ENCODE peak calls at places on chromosome 10, in ten cellular contexts. One of them, this sample, is unnamed.

GRCh38 chr10:111091833-111092232 is 15.0 kb downstream of the ADRA2A start:
- DNase-seq in stimulated activated CD8-positive, alpha-beta memory T cell treated with anti-CD3 and anti-CD28 coated beads, Interleukin-7, amount 100 ng/mL, for 1 hour: no peak
- DNase-seq in adrenal gland: no peak
- DNase-seq in iPS-NIHi11: no peak
- DNase-seq in stimulated activated CD4-positive, alpha-beta T cell treated with anti-CD3 and anti-CD28 coated beads, Interleukin-1b, Interleukin-23, amount 100 ng/mL, for 24 hours: no peak
- DNase-seq in T-cell: no peak
- DNase-seq in NCI-H1105 treated with DMSO at 0.1 percent for 48 hours: no peak
- DNase-seq in brain pericyte: no peak
- DNase-seq in Right ventricle myocardium inferior: no peak
- DNase-seq in transverse colon: no peak
- DNase-seq in this sample: no peak

GRCh38 chr10:59242057-59242456 is 65.6 kb downstream of the PHYHIPL start:
- DNase-seq in stimulated activated CD8-positive, alpha-beta memory T cell treated with anti-CD3 and anti-CD28 coated beads, Interleukin-7, amount 100 ng/mL, for 1 hour: no peak
- DNase-seq in adrenal gland: no peak
- DNase-seq in iPS-NIHi11: no peak
- DNase-seq in stimulated activated CD4-positive, alpha-beta T cell treated with anti-CD3 and anti-CD28 coated beads, Interleukin-1b, Interleukin-23, amount 100 ng/mL, for 24 hours: no peak
- DNase-seq in T-cell: no peak
- DNase-seq in NCI-H1105 treated with DMSO at 0.1 percent for 48 hours: no peak
- DNase-seq in brain pericyte: no peak
- DNase-seq in Right ventricle myocardium inferior: no peak
- DNase-seq in transverse colon: no peak
- DNase-seq in this sample: no peak

GRCh38 chr10:103852189-103852711 is 3.1 kb downstream of the SH3PXD2A start:
- DNase-seq in stimulated activated CD8-positive, alpha-beta memory T cell treated with anti-CD3 and anti-CD28 coated beads, Interleukin-7, amount 100 ng/mL, for 1 hour: no peak
- DNase-seq in adrenal gland: no peak
- DNase-seq in iPS-NIHi11: no peak
- DNase-seq in stimulated activated CD4-positive, alpha-beta T cell treated with anti-CD3 and anti-CD28 coated beads, Interleukin-1b, Interleukin-23, amount 100 ng/mL, for 24 hours: no peak
- DNase-seq in T-cell: no peak
- DNase-seq in NCI-H1105 treated with DMSO at 0.1 percent for 48 hours: no peak
- DNase-seq in brain pericyte: no peak
- DNase-seq in Right ventricle myocardium inferior: no peak
- DNase-seq in transverse colon: peak
- DNase-seq in this sample: no peak

GRCh38 chr10:16519250-16519907 is 2.3 kb downstream of the C1QL3 start:
- DNase-seq in stimulated activated CD8-positive, alpha-beta memory T cell treated with anti-CD3 and anti-CD28 coated beads, Interleukin-7, amount 100 ng/mL, for 1 hour: no peak
- DNase-seq in adrenal gland: no peak
- DNase-seq in iPS-NIHi11: no peak
- DNase-seq in stimulated activated CD4-positive, alpha-beta T cell treated with anti-CD3 and anti-CD28 coated beads, Interleukin-1b, Interleukin-23, amount 100 ng/mL, for 24 hours: no peak
- DNase-seq in T-cell: no peak
- DNase-seq in NCI-H1105 treated with DMSO at 0.1 percent for 48 hours: no peak
- DNase-seq in brain pericyte: no peak
- DNase-seq in Right ventricle myocardium inferior: no peak
- DNase-seq in transverse colon: no peak
- DNase-seq in this sample: peak

GRCh38 chr10:13038346-13038745 is 36.8 kb upstream of the CCDC3 start:
- DNase-seq in stimulated activated CD8-positive, alpha-beta memory T cell treated with anti-CD3 and anti-CD28 coated beads, Interleukin-7, amount 100 ng/mL, for 1 hour: no peak
- DNase-seq in adrenal gland: no peak
- DNase-seq in iPS-NIHi11: no peak
- DNase-seq in stimulated activated CD4-positive, alpha-beta T cell treated with anti-CD3 and anti-CD28 coated beads, Interleukin-1b, Interleukin-23, amount 100 ng/mL, for 24 hours: no peak
- DNase-seq in T-cell: no peak
- DNase-seq in NCI-H1105 treated with DMSO at 0.1 percent for 48 hours: no peak
- DNase-seq in brain pericyte: no peak
- DNase-seq in Right ventricle myocardium inferior: no peak
- DNase-seq in transverse colon: no peak
- DNase-seq in this sample: no peak

GRCh38 chr10:126016156-126016805 is 119.9 kb downstream of the FANK1 start:
- DNase-seq in stimulated activated CD8-positive, alpha-beta memory T cell treated with anti-CD3 and anti-CD28 coated beads, Interleukin-7, amount 100 ng/mL, for 1 hour: no peak
- DNase-seq in adrenal gland: no peak
- DNase-seq in iPS-NIHi11: no peak
- DNase-seq in stimulated activated CD4-positive, alpha-beta T cell treated with anti-CD3 and anti-CD28 coated beads, Interleukin-1b, Interleukin-23, amount 100 ng/mL, for 24 hours: no peak
- DNase-seq in T-cell: no peak
- DNase-seq in NCI-H1105 treated with DMSO at 0.1 percent for 48 hours: no peak
- DNase-seq in brain pericyte: no peak
- DNase-seq in Right ventricle myocardium inferior: no peak
- DNase-seq in transverse colon: no peak
- DNase-seq in this sample: no peak

GRCh38 chr10:35236739-35237138 is 99.6 kb upstream of the CCNY start:
- DNase-seq in stimulated activated CD8-positive, alpha-beta memory T cell treated with anti-CD3 and anti-CD28 coated beads, Interleukin-7, amount 100 ng/mL, for 1 hour: no peak
- DNase-seq in adrenal gland: peak
- DNase-seq in iPS-NIHi11: peak
- DNase-seq in stimulated activated CD4-positive, alpha-beta T cell treated with anti-CD3 and anti-CD28 coated beads, Interleukin-1b, Interleukin-23, amount 100 ng/mL, for 24 hours: no peak
- DNase-seq in T-cell: no peak
- DNase-seq in NCI-H1105 treated with DMSO at 0.1 percent for 48 hours: no peak
- DNase-seq in brain pericyte: no peak
- DNase-seq in Right ventricle myocardium inferior: no peak
- DNase-seq in transverse colon: no peak
- DNase-seq in this sample: no peak

GRCh38 chr10:26869528-26869927 is 8.8 kb upstream of the ABI1 start:
- DNase-seq in stimulated activated CD8-positive, alpha-beta memory T cell treated with anti-CD3 and anti-CD28 coated beads, Interleukin-7, amount 100 ng/mL, for 1 hour: no peak
- DNase-seq in adrenal gland: no peak
- DNase-seq in iPS-NIHi11: no peak
- DNase-seq in stimulated activated CD4-positive, alpha-beta T cell treated with anti-CD3 and anti-CD28 coated beads, Interleukin-1b, Interleukin-23, amount 100 ng/mL, for 24 hours: no peak
- DNase-seq in T-cell: no peak
- DNase-seq in NCI-H1105 treated with DMSO at 0.1 percent for 48 hours: no peak
- DNase-seq in brain pericyte: no peak
- DNase-seq in Right ventricle myocardium inferior: no peak
- DNase-seq in transverse colon: no peak
- DNase-seq in this sample: no peak

GRCh38 chr10:75229961-75230360 is 5.8 kb downstream of the COMTD1 start:
- DNase-seq in stimulated activated CD8-positive, alpha-beta memory T cell treated with anti-CD3 and anti-CD28 coated beads, Interleukin-7, amount 100 ng/mL, for 1 hour: no peak
- DNase-seq in adrenal gland: no peak
- DNase-seq in iPS-NIHi11: no peak
- DNase-seq in stimulated activated CD4-positive, alpha-beta T cell treated with anti-CD3 and anti-CD28 coated beads, Interleukin-1b, Interleukin-23, amount 100 ng/mL, for 24 hours: no peak
- DNase-seq in T-cell: no peak
- DNase-seq in NCI-H1105 treated with DMSO at 0.1 percent for 48 hours: no peak
- DNase-seq in brain pericyte: no peak
- DNase-seq in Right ventricle myocardium inferior: no peak
- DNase-seq in transverse colon: no peak
- DNase-seq in this sample: no peak

GRCh38 chr10:86837663-86838062 is 81.2 kb downstream of the BMPR1A start:
- DNase-seq in stimulated activated CD8-positive, alpha-beta memory T cell treated with anti-CD3 and anti-CD28 coated beads, Interleukin-7, amount 100 ng/mL, for 1 hour: no peak
- DNase-seq in adrenal gland: no peak
- DNase-seq in iPS-NIHi11: no peak
- DNase-seq in stimulated activated CD4-positive, alpha-beta T cell treated with anti-CD3 and anti-CD28 coated beads, Interleukin-1b, Interleukin-23, amount 100 ng/mL, for 24 hours: no peak
- DNase-seq in T-cell: no peak
- DNase-seq in NCI-H1105 treated with DMSO at 0.1 percent for 48 hours: no peak
- DNase-seq in brain pericyte: no peak
- DNase-seq in Right ventricle myocardium inferior: no peak
- DNase-seq in transverse colon: no peak
- DNase-seq in this sample: no peak

GRCh38 chr10:100265821-100266485 is 1.5 kb downstream of the CWF19L1 start:
- DNase-seq in stimulated activated CD8-positive, alpha-beta memory T cell treated with anti-CD3 and anti-CD28 coated beads, Interleukin-7, amount 100 ng/mL, for 1 hour: no peak
- DNase-seq in adrenal gland: no peak
- DNase-seq in iPS-NIHi11: no peak
- DNase-seq in stimulated activated CD4-positive, alpha-beta T cell treated with anti-CD3 and anti-CD28 coated beads, Interleukin-1b, Interleukin-23, amount 100 ng/mL, for 24 hours: no peak
- DNase-seq in T-cell: no peak
- DNase-seq in NCI-H1105 treated with DMSO at 0.1 percent for 48 hours: no peak
- DNase-seq in brain pericyte: no peak
- DNase-seq in Right ventricle myocardium inferior: no peak
- DNase-seq in transverse colon: no peak
- DNase-seq in this sample: no peak

GRCh38 chr10:84541289-84541637 is 212.9 kb downstream of the CCSER2 start:
- DNase-seq in stimulated activated CD8-positive, alpha-beta memory T cell treated with anti-CD3 and anti-CD28 coated beads, Interleukin-7, amount 100 ng/mL, for 1 hour: no peak
- DNase-seq in adrenal gland: no peak
- DNase-seq in iPS-NIHi11: peak
- DNase-seq in stimulated activated CD4-positive, alpha-beta T cell treated with anti-CD3 and anti-CD28 coated beads, Interleukin-1b, Interleukin-23, amount 100 ng/mL, for 24 hours: no peak
- DNase-seq in T-cell: no peak
- DNase-seq in NCI-H1105 treated with DMSO at 0.1 percent for 48 hours: no peak
- DNase-seq in brain pericyte: no peak
- DNase-seq in Right ventricle myocardium inferior: no peak
- DNase-seq in transverse colon: no peak
- DNase-seq in this sample: peak

GRCh38 chr10:123934846-123935245 is 43.2 kb upstream of the CPXM2 start:
- DNase-seq in stimulated activated CD8-positive, alpha-beta memory T cell treated with anti-CD3 and anti-CD28 coated beads, Interleukin-7, amount 100 ng/mL, for 1 hour: no peak
- DNase-seq in adrenal gland: no peak
- DNase-seq in iPS-NIHi11: no peak
- DNase-seq in stimulated activated CD4-positive, alpha-beta T cell treated with anti-CD3 and anti-CD28 coated beads, Interleukin-1b, Interleukin-23, amount 100 ng/mL, for 24 hours: no peak
- DNase-seq in T-cell: no peak
- DNase-seq in NCI-H1105 treated with DMSO at 0.1 percent for 48 hours: no peak
- DNase-seq in brain pericyte: no peak
- DNase-seq in Right ventricle myocardium inferior: no peak
- DNase-seq in transverse colon: no peak
- DNase-seq in this sample: no peak

GRCh38 chr10:125001313-125002043 is 59.6 kb downstream of the ZRANB1 start:
- DNase-seq in stimulated activated CD8-positive, alpha-beta memory T cell treated with anti-CD3 and anti-CD28 coated beads, Interleukin-7, amount 100 ng/mL, for 1 hour: no peak
- DNase-seq in adrenal gland: peak
- DNase-seq in iPS-NIHi11: no peak
- DNase-seq in stimulated activated CD4-positive, alpha-beta T cell treated with anti-CD3 and anti-CD28 coated beads, Interleukin-1b, Interleukin-23, amount 100 ng/mL, for 24 hours: no peak
- DNase-seq in T-cell: no peak
- DNase-seq in NCI-H1105 treated with DMSO at 0.1 percent for 48 hours: no peak
- DNase-seq in brain pericyte: no peak
- DNase-seq in Right ventricle myocardium inferior: no peak
- DNase-seq in transverse colon: peak
- DNase-seq in this sample: no peak

GRCh38 chr10:114310346-114310745 is 71.3 kb downstream of the VWA2 start:
- DNase-seq in stimulated activated CD8-positive, alpha-beta memory T cell treated with anti-CD3 and anti-CD28 coated beads, Interleukin-7, amount 100 ng/mL, for 1 hour: no peak
- DNase-seq in adrenal gland: no peak
- DNase-seq in iPS-NIHi11: no peak
- DNase-seq in stimulated activated CD4-positive, alpha-beta T cell treated with anti-CD3 and anti-CD28 coated beads, Interleukin-1b, Interleukin-23, amount 100 ng/mL, for 24 hours: no peak
- DNase-seq in T-cell: no peak
- DNase-seq in NCI-H1105 treated with DMSO at 0.1 percent for 48 hours: no peak
- DNase-seq in brain pericyte: no peak
- DNase-seq in Right ventricle myocardium inferior: no peak
- DNase-seq in transverse colon: no peak
- DNase-seq in this sample: no peak

GRCh38 chr10:32139223-32140073 is 83.2 kb upstream of the KIF5B start:
- DNase-seq in stimulated activated CD8-positive, alpha-beta memory T cell treated with anti-CD3 and anti-CD28 coated beads, Interleukin-7, amount 100 ng/mL, for 1 hour: no peak
- DNase-seq in adrenal gland: peak
- DNase-seq in iPS-NIHi11: peak
- DNase-seq in stimulated activated CD4-positive, alpha-beta T cell treated with anti-CD3 and anti-CD28 coated beads, Interleukin-1b, Interleukin-23, amount 100 ng/mL, for 24 hours: no peak
- DNase-seq in T-cell: no peak
- DNase-seq in NCI-H1105 treated with DMSO at 0.1 percent for 48 hours: no peak
- DNase-seq in brain pericyte: peak
- DNase-seq in Right ventricle myocardium inferior: peak
- DNase-seq in transverse colon: peak
- DNase-seq in this sample: peak

GRCh38 chr10:132461683-132462231 is 64.8 kb downstream of the PWWP2B start:
- DNase-seq in stimulated activated CD8-positive, alpha-beta memory T cell treated with anti-CD3 and anti-CD28 coated beads, Interleukin-7, amount 100 ng/mL, for 1 hour: no peak
- DNase-seq in adrenal gland: no peak
- DNase-seq in iPS-NIHi11: no peak
- DNase-seq in stimulated activated CD4-positive, alpha-beta T cell treated with anti-CD3 and anti-CD28 coated beads, Interleukin-1b, Interleukin-23, amount 100 ng/mL, for 24 hours: no peak
- DNase-seq in T-cell: no peak
- DNase-seq in NCI-H1105 treated with DMSO at 0.1 percent for 48 hours: no peak
- DNase-seq in brain pericyte: no peak
- DNase-seq in Right ventricle myocardium inferior: peak
- DNase-seq in transverse colon: peak
- DNase-seq in this sample: no peak

GRCh38 chr10:74925716-74926115 is 99.3 kb downstream of the KAT6B start:
- DNase-seq in stimulated activated CD8-positive, alpha-beta memory T cell treated with anti-CD3 and anti-CD28 coated beads, Interleukin-7, amount 100 ng/mL, for 1 hour: no peak
- DNase-seq in adrenal gland: no peak
- DNase-seq in iPS-NIHi11: no peak
- DNase-seq in stimulated activated CD4-positive, alpha-beta T cell treated with anti-CD3 and anti-CD28 coated beads, Interleukin-1b, Interleukin-23, amount 100 ng/mL, for 24 hours: no peak
- DNase-seq in T-cell: no peak
- DNase-seq in NCI-H1105 treated with DMSO at 0.1 percent for 48 hours: peak
- DNase-seq in brain pericyte: no peak
- DNase-seq in Right ventricle myocardium inferior: no peak
- DNase-seq in transverse colon: no peak
- DNase-seq in this sample: no peak

GRCh38 chr10:22610595-22610994 is 103.8 kb downstream of the PIP4K2A start:
- DNase-seq in stimulated activated CD8-positive, alpha-beta memory T cell treated with anti-CD3 and anti-CD28 coated beads, Interleukin-7, amount 100 ng/mL, for 1 hour: no peak
- DNase-seq in adrenal gland: no peak
- DNase-seq in iPS-NIHi11: no peak
- DNase-seq in stimulated activated CD4-positive, alpha-beta T cell treated with anti-CD3 and anti-CD28 coated beads, Interleukin-1b, Interleukin-23, amount 100 ng/mL, for 24 hours: no peak
- DNase-seq in T-cell: no peak
- DNase-seq in NCI-H1105 treated with DMSO at 0.1 percent for 48 hours: no peak
- DNase-seq in brain pericyte: no peak
- DNase-seq in Right ventricle myocardium inferior: no peak
- DNase-seq in transverse colon: no peak
- DNase-seq in this sample: no peak

GRCh38 chr10:92880233-92880861 is 32.0 kb downstream of the EXOC6 start:
- DNase-seq in stimulated activated CD8-positive, alpha-beta memory T cell treated with anti-CD3 and anti-CD28 coated beads, Interleukin-7, amount 100 ng/mL, for 1 hour: no peak
- DNase-seq in adrenal gland: no peak
- DNase-seq in iPS-NIHi11: peak
- DNase-seq in stimulated activated CD4-positive, alpha-beta T cell treated with anti-CD3 and anti-CD28 coated beads, Interleukin-1b, Interleukin-23, amount 100 ng/mL, for 24 hours: no peak
- DNase-seq in T-cell: no peak
- DNase-seq in NCI-H1105 treated with DMSO at 0.1 percent for 48 hours: peak
- DNase-seq in brain pericyte: no peak
- DNase-seq in Right ventricle myocardium inferior: no peak
- DNase-seq in transverse colon: no peak
- DNase-seq in this sample: peak

GRCh38 chr10:113301342-113301984 is 251.4 kb upstream of the HABP2 start:
- DNase-seq in stimulated activated CD8-positive, alpha-beta memory T cell treated with anti-CD3 and anti-CD28 coated beads, Interleukin-7, amount 100 ng/mL, for 1 hour: no peak
- DNase-seq in adrenal gland: no peak
- DNase-seq in iPS-NIHi11: peak
- DNase-seq in stimulated activated CD4-positive, alpha-beta T cell treated with anti-CD3 and anti-CD28 coated beads, Interleukin-1b, Interleukin-23, amount 100 ng/mL, for 24 hours: no peak
- DNase-seq in T-cell: no peak
- DNase-seq in NCI-H1105 treated with DMSO at 0.1 percent for 48 hours: no peak
- DNase-seq in brain pericyte: no peak
- DNase-seq in Right ventricle myocardium inferior: no peak
- DNase-seq in transverse colon: no peak
- DNase-seq in this sample: no peak

GRCh38 chr10:125599194-125599593 is 83.8 kb downstream of the TEX36 start:
- DNase-seq in stimulated activated CD8-positive, alpha-beta memory T cell treated with anti-CD3 and anti-CD28 coated beads, Interleukin-7, amount 100 ng/mL, for 1 hour: no peak
- DNase-seq in adrenal gland: no peak
- DNase-seq in iPS-NIHi11: no peak
- DNase-seq in stimulated activated CD4-positive, alpha-beta T cell treated with anti-CD3 and anti-CD28 coated beads, Interleukin-1b, Interleukin-23, amount 100 ng/mL, for 24 hours: no peak
- DNase-seq in T-cell: no peak
- DNase-seq in NCI-H1105 treated with DMSO at 0.1 percent for 48 hours: no peak
- DNase-seq in brain pericyte: no peak
- DNase-seq in Right ventricle myocardium inferior: no peak
- DNase-seq in transverse colon: no peak
- DNase-seq in this sample: no peak

GRCh38 chr10:986881-987634 is 1.2 kb upstream of the GTPBP4 start:
- DNase-seq in stimulated activated CD8-positive, alpha-beta memory T cell treated with anti-CD3 and anti-CD28 coated beads, Interleukin-7, amount 100 ng/mL, for 1 hour: no peak
- DNase-seq in adrenal gland: peak
- DNase-seq in iPS-NIHi11: no peak
- DNase-seq in stimulated activated CD4-positive, alpha-beta T cell treated with anti-CD3 and anti-CD28 coated beads, Interleukin-1b, Interleukin-23, amount 100 ng/mL, for 24 hours: no peak
- DNase-seq in T-cell: no peak
- DNase-seq in NCI-H1105 treated with DMSO at 0.1 percent for 48 hours: no peak
- DNase-seq in brain pericyte: no peak
- DNase-seq in Right ventricle myocardium inferior: no peak
- DNase-seq in transverse colon: no peak
- DNase-seq in this sample: no peak

GRCh38 chr10:68135922-68136718 is 26.8 kb downstream of the MYPN start:
- DNase-seq in stimulated activated CD8-positive, alpha-beta memory T cell treated with anti-CD3 and anti-CD28 coated beads, Interleukin-7, amount 100 ng/mL, for 1 hour: no peak
- DNase-seq in adrenal gland: peak
- DNase-seq in iPS-NIHi11: no peak
- DNase-seq in stimulated activated CD4-positive, alpha-beta T cell treated with anti-CD3 and anti-CD28 coated beads, Interleukin-1b, Interleukin-23, amount 100 ng/mL, for 24 hours: no peak
- DNase-seq in T-cell: no peak
- DNase-seq in NCI-H1105 treated with DMSO at 0.1 percent for 48 hours: no peak
- DNase-seq in brain pericyte: no peak
- DNase-seq in Right ventricle myocardium inferior: no peak
- DNase-seq in transverse colon: no peak
- DNase-seq in this sample: no peak

GRCh38 chr10:87721781-87722180 is 62.1 kb downstream of the PAPSS2 start:
- DNase-seq in stimulated activated CD8-positive, alpha-beta memory T cell treated with anti-CD3 and anti-CD28 coated beads, Interleukin-7, amount 100 ng/mL, for 1 hour: no peak
- DNase-seq in adrenal gland: no peak
- DNase-seq in iPS-NIHi11: no peak
- DNase-seq in stimulated activated CD4-positive, alpha-beta T cell treated with anti-CD3 and anti-CD28 coated beads, Interleukin-1b, Interleukin-23, amount 100 ng/mL, for 24 hours: no peak
- DNase-seq in T-cell: no peak
- DNase-seq in NCI-H1105 treated with DMSO at 0.1 percent for 48 hours: no peak
- DNase-seq in brain pericyte: no peak
- DNase-seq in Right ventricle myocardium inferior: no peak
- DNase-seq in transverse colon: no peak
- DNase-seq in this sample: no peak

GRCh38 chr10:110511734-110512449 is 14.2 kb downstream of the DUSP5 start:
- DNase-seq in stimulated activated CD8-positive, alpha-beta memory T cell treated with anti-CD3 and anti-CD28 coated beads, Interleukin-7, amount 100 ng/mL, for 1 hour: no peak
- DNase-seq in adrenal gland: no peak
- DNase-seq in iPS-NIHi11: no peak
- DNase-seq in stimulated activated CD4-positive, alpha-beta T cell treated with anti-CD3 and anti-CD28 coated beads, Interleukin-1b, Interleukin-23, amount 100 ng/mL, for 24 hours: no peak
- DNase-seq in T-cell: no peak
- DNase-seq in NCI-H1105 treated with DMSO at 0.1 percent for 48 hours: no peak
- DNase-seq in brain pericyte: no peak
- DNase-seq in Right ventricle myocardium inferior: no peak
- DNase-seq in transverse colon: no peak
- DNase-seq in this sample: no peak

GRCh38 chr10:124092270-124093075 is 925 bp downstream of the CHST15 start:
- DNase-seq in stimulated activated CD8-positive, alpha-beta memory T cell treated with anti-CD3 and anti-CD28 coated beads, Interleukin-7, amount 100 ng/mL, for 1 hour: no peak
- DNase-seq in adrenal gland: peak
- DNase-seq in iPS-NIHi11: peak
- DNase-seq in stimulated activated CD4-positive, alpha-beta T cell treated with anti-CD3 and anti-CD28 coated beads, Interleukin-1b, Interleukin-23, amount 100 ng/mL, for 24 hours: no peak
- DNase-seq in T-cell: no peak
- DNase-seq in NCI-H1105 treated with DMSO at 0.1 percent for 48 hours: no peak
- DNase-seq in brain pericyte: no peak
- DNase-seq in Right ventricle myocardium inferior: peak
- DNase-seq in transverse colon: peak
- DNase-seq in this sample: peak

GRCh38 chr10:35716776-35717175 is 74.7 kb upstream of the FZD8 start:
- DNase-seq in stimulated activated CD8-positive, alpha-beta memory T cell treated with anti-CD3 and anti-CD28 coated beads, Interleukin-7, amount 100 ng/mL, for 1 hour: no peak
- DNase-seq in adrenal gland: no peak
- DNase-seq in iPS-NIHi11: no peak
- DNase-seq in stimulated activated CD4-positive, alpha-beta T cell treated with anti-CD3 and anti-CD28 coated beads, Interleukin-1b, Interleukin-23, amount 100 ng/mL, for 24 hours: no peak
- DNase-seq in T-cell: no peak
- DNase-seq in NCI-H1105 treated with DMSO at 0.1 percent for 48 hours: no peak
- DNase-seq in brain pericyte: no peak
- DNase-seq in Right ventricle myocardium inferior: no peak
- DNase-seq in transverse colon: no peak
- DNase-seq in this sample: no peak